ENCODE peak calls at places on chromosomes 7 and 10, in six cellular contexts. L, V, C, S, F and K are unnamed samples.

GRCh38 chr7:6395898-6396582 is 51.7 kb downstream of the DAGLB start:
- DNase-seq in L (no peak), V (no peak), C (no peak), S (no peak), F (no peak), K (no peak)

GRCh38 chr10:49768731-49769130 is 6.6 kb upstream of the OGDHL start:
- DNase-seq in L (no peak), V (no peak), C (no peak), S (no peak), F (no peak), K (no peak)

GRCh38 chr7:110119883-110120581 is 970.9 kb upstream of the LRRN3 start:
- DNase-seq in L (no peak), V (no peak), C (no peak), S (no peak), F (no peak), K (no peak)

GRCh38 chr10:70307096-70307495 is 23.3 kb upstream of the NPFFR1 start:
- DNase-seq in L (no peak), V (no peak), C (no peak), S (no peak), F (no peak), K (no peak)

GRCh38 chr7:111168182-111168581 is 77.3 kb downstream of the LRRN3 start:
- DNase-seq in L (no peak), V (no peak), C (no peak), S (no peak), F (no peak), K (no peak)

GRCh38 chr10:97843296-97843671 is 6.4 kb upstream of the GOLGA7B start:
- DNase-seq in L (no peak), V (no peak), C (no peak), S (no peak), F (no peak), K (no peak)

GRCh38 chr10:8088504-8088903 is 34.0 kb downstream of the GATA3 start:
- DNase-seq in L (no peak), V (no peak), C (no peak), S (no peak), F (no peak), K (no peak)

GRCh38 chr7:16071246-16071857 is 350.0 kb downstream of the CRPPA start:
- DNase-seq in L (peak; percentile 59), V (peak; percentile 5), C (no peak), S (no peak), F (peak; percentile 50), K (peak; percentile 4)

GRCh38 chr7:127550247-127550646 is 35.1 kb downstream of the GCC1 start:
- DNase-seq in L (peak; percentile 40), V (no peak), C (no peak), S (no peak), F (no peak), K (no peak)

GRCh38 chr10:36725581-36726520 is 399.5 kb upstream of the ANKRD30A start:
- DNase-seq in L (no peak), V (no peak), C (peak; percentile 62), S (no peak), F (peak; percentile 12), K (no peak)

GRCh38 chr7:80699030-80699638 is 60.7 kb downstream of the CD36 start:
- DNase-seq in L (peak; percentile 26), V (no peak), C (no peak), S (no peak), F (peak; percentile 25), K (no peak)

GRCh38 chr10:91603931-91604331 is 28.9 kb downstream of the PPP1R3C start:
- DNase-seq in L (no peak), V (no peak), C (no peak), S (no peak), F (no peak), K (no peak)

GRCh38 chr10:87842776-87843497 is 20.4 kb downstream of the KLLN start:
- DNase-seq in L (no peak), V (no peak), C (no peak), S (no peak), F (peak; percentile 60), K (no peak)

DNA sequence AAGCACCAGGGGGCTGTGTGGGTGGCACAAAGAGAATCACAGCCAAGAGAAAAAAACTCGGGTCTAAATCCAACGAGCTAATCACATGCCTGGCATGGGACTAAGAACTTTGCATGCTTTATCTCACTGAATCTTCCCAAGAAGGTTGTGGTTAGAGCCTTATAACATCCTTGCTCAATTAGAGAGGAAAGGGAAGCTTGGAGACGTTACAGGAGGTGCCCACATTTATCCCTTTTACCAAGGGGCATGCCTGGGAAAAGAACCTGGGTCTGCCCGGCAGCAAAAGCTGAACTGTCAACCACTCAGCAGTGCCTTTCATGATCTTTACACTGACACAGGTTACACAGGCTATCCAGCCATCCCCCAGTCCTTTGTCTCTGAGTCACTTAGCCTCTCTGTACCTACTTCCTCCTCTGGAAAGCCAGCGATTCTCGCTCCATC is 190.1 kb downstream of the PRPF18 start:
- DNase-seq in L (no peak), V (no peak), C (no peak), S (no peak), F (no peak), K (no peak)
- TF ChIP-seq POLR2AphosphoS5 in L (no peak), V (no peak), C (no peak), S (no peak), F (no peak), K (no peak)

GRCh38 chr10:93568105-93568390 is 1.6 kb downstream of the FFAR4 start:
- DNase-seq in L (no peak), V (no peak), C (no peak), S (no peak), F (no peak), K (no peak)

GRCh38 chr10:93567277-93568104 is 1.0 kb downstream of the FFAR4 start:
- DNase-seq in L (no peak), V (no peak), C (no peak), S (no peak), F (no peak), K (no peak)

GRCh38 chr10:93565421-93565820 is 1.0 kb upstream of the FFAR4 start:
- DNase-seq in L (no peak), V (no peak), C (no peak), S (no peak), F (no peak), K (no peak)

GRCh38 chr10:93570383-93570782 is 3.9 kb downstream of the FFAR4 start:
- DNase-seq in L (no peak), V (no peak), C (no peak), S (no peak), F (no peak), K (no peak)

DNA sequence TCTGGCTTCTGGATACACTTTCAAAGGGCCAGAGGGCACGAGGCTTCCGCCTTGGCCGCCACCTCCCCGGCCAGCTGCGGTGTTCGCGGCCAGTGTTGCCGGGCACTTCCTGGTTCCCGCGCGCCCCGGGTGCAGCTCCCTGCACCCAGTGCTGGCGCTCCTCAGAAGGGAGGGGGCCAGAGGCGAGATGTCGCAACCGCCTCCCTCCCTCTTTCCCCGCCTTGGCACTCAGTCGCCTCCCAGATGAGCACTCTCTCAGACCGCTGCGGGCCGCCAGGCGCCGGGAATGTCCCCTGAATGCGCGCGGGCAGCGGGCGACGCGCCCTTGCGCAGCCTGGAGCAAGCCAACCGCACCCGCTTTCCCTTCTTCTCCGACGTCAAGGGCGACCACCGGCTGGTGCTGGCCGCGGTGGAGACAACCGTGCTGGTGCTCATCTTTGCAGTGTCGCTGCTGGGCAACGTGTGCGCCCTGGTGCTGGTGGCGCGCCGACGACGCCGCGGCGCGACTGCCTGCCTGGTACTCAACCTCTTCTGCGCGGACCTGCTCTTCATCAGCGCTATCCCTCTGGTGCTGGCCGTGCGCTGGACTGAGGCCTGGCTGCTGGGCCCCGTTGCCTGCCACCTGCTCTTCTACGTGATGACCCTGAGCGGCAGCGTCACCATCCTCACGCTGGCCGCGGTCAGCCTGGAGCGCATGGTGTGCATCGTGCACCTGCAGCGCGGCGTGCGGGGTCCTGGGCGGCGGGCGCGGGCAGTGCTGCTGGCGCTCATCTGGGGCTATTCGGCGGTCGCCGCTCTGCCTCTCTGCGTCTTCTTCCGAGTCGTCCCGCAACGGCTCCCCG is at the start of gene FFAR4:
- DNase-seq in L (no peak), V (no peak), C (no peak), S (no peak), F (no peak), K (no peak)
- TF ChIP-seq POLR2A in L (no peak), V (no peak), C (no peak), S (no peak), F (no peak), K (no peak)

DNA sequence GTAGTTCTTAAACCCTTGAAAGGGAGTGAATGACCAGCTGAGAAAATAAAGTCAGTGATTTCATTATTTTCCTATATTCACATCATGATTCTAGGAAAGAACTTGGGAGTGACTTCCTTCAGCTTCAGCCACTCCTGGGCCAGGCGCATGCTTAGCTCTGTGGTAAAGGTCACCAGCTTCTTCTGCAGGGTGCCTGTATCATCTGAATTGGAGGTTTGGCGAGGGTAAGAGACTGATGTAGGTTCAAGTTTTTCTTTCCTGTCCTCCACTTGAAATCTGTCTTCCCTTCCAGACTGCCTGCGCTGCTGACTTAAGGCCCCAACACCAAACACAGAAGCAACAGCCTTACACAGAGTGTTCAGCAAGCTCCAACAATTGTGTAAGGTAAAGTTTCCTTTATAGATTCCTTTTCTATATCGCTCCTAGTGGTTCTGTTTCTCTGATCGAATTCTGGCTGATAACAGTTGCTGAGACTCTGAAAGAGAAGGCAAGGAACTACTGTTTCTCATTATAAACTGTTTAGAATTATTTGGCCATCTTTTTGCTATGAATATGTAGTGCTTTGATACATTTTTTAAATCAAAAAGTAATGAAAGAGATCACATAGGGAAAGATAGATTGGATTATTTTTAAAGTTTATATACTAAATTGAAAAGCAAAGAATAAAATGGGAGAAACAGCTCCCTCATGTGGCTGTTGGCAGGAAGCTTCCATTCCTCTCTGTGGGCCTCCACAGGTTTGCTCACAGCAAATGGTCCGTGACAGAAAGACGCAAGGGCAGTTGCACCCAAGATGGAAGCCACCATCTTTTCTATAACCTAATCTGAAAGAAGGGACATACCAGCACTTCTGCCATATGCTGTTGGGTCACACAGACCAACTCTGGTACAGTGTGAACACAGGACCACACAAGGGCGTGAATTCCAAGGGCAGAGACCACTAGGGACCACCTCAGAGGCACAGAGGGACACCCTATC is 14.0 kb downstream of the GATAD1 start:
- DNase-seq in L (peak; percentile 53), V (peak; percentile 44), C (no peak), S (no peak), F (peak; percentile 29), K (peak; percentile 31)
- TF ChIP-seq TAF1 in L (no peak), V (no peak), C (no peak), S (no peak), F (no peak), K (no peak)

GRCh38 chr7:105800849-105801534 is 75.4 kb downstream of the ATXN7L1 start:
- DNase-seq in L (no peak), V (no peak), C (no peak), S (no peak), F (no peak), K (no peak)

GRCh38 chr7:105797652-105798051 is 78.7 kb downstream of the ATXN7L1 start:
- DNase-seq in L (no peak), V (no peak), C (no peak), S (no peak), F (no peak), K (no peak)

GRCh38 chr7:105800442-105800841 is 76.0 kb downstream of the ATXN7L1 start:
- DNase-seq in L (no peak), V (no peak), C (no peak), S (peak; percentile 26), F (no peak), K (peak; percentile 17)

GRCh38 chr7:105799006-105799405 is 77.4 kb downstream of the ATXN7L1 start:
- DNase-seq in L (no peak), V (no peak), C (no peak), S (no peak), F (no peak), K (no peak)

DNA sequence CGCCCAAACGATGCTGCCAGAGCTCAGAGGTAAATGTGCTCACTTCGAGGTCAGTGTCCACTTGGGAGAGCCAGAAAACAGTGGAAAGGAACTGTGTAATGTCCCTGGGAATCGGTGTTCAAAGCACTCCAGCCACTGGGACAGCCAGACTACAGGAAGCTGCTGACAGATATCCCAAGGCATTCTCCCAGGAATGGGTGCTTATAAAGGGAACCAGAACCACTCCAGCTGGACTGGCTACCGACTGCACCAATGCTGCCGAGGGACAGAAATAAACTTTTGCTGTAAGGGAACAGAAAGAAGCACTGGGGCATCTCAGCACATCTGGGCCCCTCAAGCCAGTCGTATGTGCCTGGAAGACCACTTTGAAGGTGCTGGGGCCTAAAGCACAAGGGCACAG is 76.7 kb downstream of the ATXN7L1 start:
- DNase-seq in L (no peak), V (no peak), C (no peak), S (no peak), F (no peak), K (no peak)
- TF ChIP-seq POLR2AphosphoS5 in L (no peak), V (no peak), C (no peak), S (no peak), F (no peak), K (no peak)